ENCODE peak calls at places on chromosomes 2 and 18, in six cellular contexts. V is HepG2, C is GM12878, N is K562, S is H1, T is GM12891. M is an unnamed sample.
A peak's percentile ranks its signal among the peaks of the same experiment; 100 is the strongest.

GRCh38 chr2:169035887-169036286 is 4.8 kb upstream of the ABCB11 start:
- DNase-seq in N (no peak), V (no peak), S (no peak), C (no peak), T (no peak), M (no peak)

GRCh38 chr2:117996525-117996924 is 17.3 kb downstream of the CCDC93 start:
- DNase-seq in T (no peak), V (no peak), S (no peak), N (no peak), C (no peak), M (no peak)

GRCh38 chr2:133836691-133837090 is 268.4 kb upstream of the NCKAP5 start:
- DNase-seq in C (no peak), V (no peak), S (no peak), N (no peak), T (no peak), M (no peak)

GRCh38 chr2:222290371-222290690 is 8.5 kb downstream of the PAX3 start:
- DNase-seq in S (no peak), V (no peak), T (no peak), N (no peak), C (no peak), M (no peak)

GRCh38 chr2:205496777-205497176 is 185.5 kb upstream of the NRP2 start:
- DNase-seq in C (no peak), V (no peak), T (no peak), S (no peak), N (no peak), M (no peak)

GRCh38 chr18:55786651-55787272 is 198.8 kb upstream of the TCF4 start:
- DNase-seq in T (no peak), C (no peak), N (peak; percentile 42), S (no peak), V (no peak), M (no peak)

GRCh38 chr2:43160778-43161177 is 65.6 kb downstream of the ZFP36L2 start:
- DNase-seq in V (peak; percentile 54), N (no peak), S (no peak), C (no peak), T (no peak), M (no peak)

GRCh38 chr2:231666171-231667095 is 41.9 kb upstream of the PTMA start:
- DNase-seq in T (no peak), N (peak; percentile 69), S (peak; percentile 87), V (peak; percentile 83), C (peak; percentile 86), M (peak; percentile 67)

GRCh38 chr2:58107803-58108710 is 61.5 kb downstream of the VRK2 start:
- DNase-seq in N (no peak), V (no peak), S (no peak), T (no peak), C (no peak), M (no peak)

GRCh38 chr2:238509151-238509820 is 82.6 kb downstream of the ASB1 start:
- DNase-seq in N (no peak), T (no peak), V (no peak), C (no peak), S (peak; percentile 62), M (no peak)

GRCh38 chr18:26271917-26272549 is 45.8 kb downstream of the TAF4B start:
- DNase-seq in C (no peak), T (no peak), N (no peak), S (no peak), V (no peak), M (no peak)

GRCh38 chr18:49520661-49521145 is 33.7 kb upstream of the C18orf32 start:
- DNase-seq in S (no peak), N (no peak), C (no peak), V (no peak), T (no peak), M (no peak)

GRCh38 chr2:152336103-152336853 is 1.3 kb downstream of the FMNL2 start:
- DNase-seq in N (no peak), C (no peak), V (peak; percentile 41), S (peak; percentile 73), T (peak; percentile 30), M (peak; percentile 22)

GRCh38 chr2:148552675-148553331 is 91.7 kb upstream of the EPC2 start:
- DNase-seq in C (no peak), N (no peak), T (no peak), S (no peak), V (no peak), M (no peak)

GRCh38 chr2:148553332-148553887 is 91.1 kb upstream of the EPC2 start:
- DNase-seq in N (no peak), T (no peak), C (no peak), S (no peak), V (no peak), M (no peak)

GRCh38 chr2:148555622-148556294 is 88.8 kb upstream of the EPC2 start:
- DNase-seq in T (no peak), V (no peak), N (no peak), C (no peak), S (no peak), M (no peak)

GRCh38 chr2:148557844-148558436 is 86.6 kb upstream of the EPC2 start:
- DNase-seq in T (no peak), C (no peak), S (no peak), N (peak; percentile 42), V (no peak), M (peak; percentile 32)

DNA sequence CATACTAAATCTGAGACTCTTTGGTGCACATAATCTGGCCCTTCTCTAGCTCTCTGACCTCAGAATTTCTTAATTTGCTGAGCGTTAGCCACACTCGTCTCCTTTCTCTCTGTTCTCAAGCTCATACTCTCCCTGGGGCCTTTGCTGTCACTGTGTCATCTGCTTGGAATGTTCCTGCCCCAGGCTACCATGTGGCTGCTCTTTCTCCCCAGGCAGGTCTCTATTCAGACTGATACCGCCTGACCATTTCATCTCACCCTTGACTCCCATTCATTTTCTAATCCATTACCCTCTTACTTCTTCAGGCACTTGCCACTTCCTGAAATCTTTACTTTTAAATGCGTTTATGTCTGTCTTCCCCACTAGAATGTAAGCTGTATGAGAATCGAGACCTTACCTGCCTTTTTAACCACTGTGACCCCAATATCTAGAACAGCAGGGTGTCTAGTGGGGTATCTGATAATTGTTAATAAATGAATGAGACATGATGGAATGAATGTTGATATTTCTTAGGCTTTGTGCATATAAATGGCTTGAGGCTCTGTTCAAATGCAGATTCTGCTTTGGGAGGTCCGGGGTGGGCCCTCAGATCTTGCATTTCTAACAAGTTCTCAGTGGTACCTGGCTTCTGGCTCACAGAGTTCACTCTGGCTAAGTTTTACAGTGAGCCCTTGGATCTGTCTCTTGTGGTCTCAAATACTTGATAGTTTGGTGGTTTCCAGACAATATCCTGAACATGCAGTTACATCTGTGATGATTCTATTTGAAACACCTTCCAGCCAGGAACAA is 89.9 kb upstream of the EPC2 start:
- DNase-seq in C (no peak), N (no peak), T (no peak), V (no peak), S (no peak), M (no peak)
- TF ChIP-seq TAF1 in C (no peak), N (no peak), T (no peak), V (no peak), S (no peak), M (no peak)

DNA sequence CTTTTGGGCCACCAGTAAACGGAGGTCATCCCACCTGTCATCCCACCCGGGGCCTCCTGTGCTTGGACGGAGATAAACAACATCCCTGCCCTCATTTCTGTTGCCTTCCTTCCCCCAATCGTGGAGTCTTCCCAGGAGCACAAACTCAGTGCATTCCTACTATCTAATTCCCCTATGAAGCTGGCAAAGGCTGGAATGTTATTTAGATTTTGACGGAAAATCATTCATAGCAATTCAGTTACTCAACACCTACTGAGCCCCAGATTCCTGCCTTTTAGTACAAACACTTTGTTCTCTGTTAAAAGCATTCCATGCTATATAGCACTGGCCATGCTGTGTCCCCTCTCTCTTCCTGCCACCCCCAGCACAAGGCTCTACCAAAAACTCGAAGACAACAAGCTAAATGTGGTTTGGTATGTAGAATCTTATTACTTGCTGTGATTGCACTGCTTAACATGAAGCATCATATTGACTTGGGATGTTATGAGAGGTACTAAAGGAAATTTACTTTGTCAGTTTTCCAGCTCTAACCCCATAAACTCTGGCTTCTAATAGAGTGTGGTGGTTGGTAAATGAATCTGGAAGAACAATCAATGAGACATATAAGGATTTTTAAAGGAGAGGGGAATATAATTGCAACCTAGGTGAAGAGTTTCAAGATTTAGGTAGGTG is 32.3 kb upstream of the IMPA2 start:
- DNase-seq in C (no peak), T (no peak), N (no peak), S (no peak), V (peak; percentile 41), M (no peak)
- TF ChIP-seq POLR2AphosphoS5 in C (no peak), T (no peak), N (no peak), S (no peak), V (no peak), M (no peak)

DNA sequence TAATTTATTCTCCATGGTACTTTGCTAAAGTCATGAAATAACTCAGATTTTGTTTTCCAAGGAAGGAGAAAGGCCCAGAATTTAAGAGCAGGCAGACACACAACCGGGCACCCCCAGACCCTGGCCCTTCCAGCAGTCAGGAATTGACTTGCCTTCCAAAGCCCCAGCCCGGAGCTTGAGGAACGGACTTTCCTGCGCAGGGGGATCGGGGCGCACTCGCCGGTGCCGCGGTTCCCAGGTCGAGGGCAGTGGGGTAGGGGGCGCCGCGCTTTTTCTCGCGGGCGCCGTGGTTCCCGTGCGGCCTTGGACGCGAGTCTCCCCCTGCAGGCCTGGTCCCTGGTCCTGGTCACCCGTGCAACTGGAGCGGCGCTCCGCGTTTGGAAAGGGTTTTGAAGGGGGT is 1.2 kb downstream of the ZNF236 start:
- DNase-seq in T (no peak), N (peak; percentile 65), S (peak; percentile 66), C (no peak), V (no peak), M (peak; percentile 36)
- TF ChIP-seq POLR2A in T (no peak), N (peak; percentile 62), S (no peak), C (no peak), V (no peak), M (no peak)

GRCh38 chr2:236988690-236989639 is 96.7 kb upstream of the COPS8 start:
- DNase-seq in T (no peak), V (peak; percentile 29), N (no peak), S (no peak), C (no peak), M (no peak)

GRCh38 chr2:236984046-236984445 is 101.6 kb upstream of the COPS8 start:
- DNase-seq in T (no peak), V (no peak), C (no peak), S (no peak), N (no peak), M (no peak)

GRCh38 chr2:236988216-236988615 is 97.5 kb upstream of the COPS8 start:
- DNase-seq in S (no peak), C (no peak), T (no peak), V (no peak), N (no peak), M (no peak)

GRCh38 chr2:236985940-236986339 is 99.7 kb upstream of the COPS8 start:
- DNase-seq in T (no peak), V (no peak), C (no peak), S (no peak), N (no peak), M (no peak)

DNA sequence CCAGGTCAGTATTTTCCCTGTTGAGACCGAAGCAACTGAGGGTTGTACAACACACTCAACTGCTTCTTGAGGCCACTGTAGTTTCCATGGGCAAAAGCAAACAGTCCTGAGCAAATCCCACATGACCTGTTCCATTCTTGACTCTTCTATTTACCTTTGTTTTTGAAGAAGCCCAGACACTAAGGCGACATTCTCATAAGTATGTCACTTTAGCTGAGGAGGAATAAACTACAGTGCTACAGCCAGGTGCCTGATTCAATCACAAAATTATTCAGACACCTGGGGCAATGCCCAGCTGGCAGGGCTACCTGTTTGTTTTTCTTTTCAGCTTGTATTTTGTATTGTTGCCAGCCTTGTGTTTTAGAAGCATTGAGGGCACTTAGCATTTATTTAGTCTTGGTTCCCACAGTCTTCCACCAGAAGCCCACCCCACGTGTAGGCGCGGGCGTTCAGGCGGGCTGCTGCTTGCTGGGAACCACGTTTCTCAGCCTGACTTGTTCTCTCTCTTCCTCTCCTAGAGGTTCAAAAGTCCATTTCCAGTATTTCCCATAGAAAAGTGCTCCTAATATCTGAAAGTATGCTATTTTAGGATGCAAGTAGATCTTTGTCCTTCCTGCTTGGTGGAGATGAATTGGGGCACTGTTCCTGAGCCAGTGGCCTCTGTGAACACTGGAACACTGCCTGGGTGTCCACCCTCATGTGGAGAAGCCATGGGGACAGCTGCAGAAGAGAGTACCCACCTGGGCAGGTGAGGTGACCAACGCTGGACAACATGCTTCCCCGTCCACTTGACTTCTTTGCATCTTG is 99.0 kb upstream of the COPS8 start:
- DNase-seq in N (no peak), V (no peak), C (no peak), T (no peak), S (no peak), M (no peak)
- TF ChIP-seq TAF1 in N (no peak), V (no peak), C (no peak), T (no peak), S (no peak), M (no peak)

M was measured in GM12892.